ENCODE peak calls at places on chromosome 17, in seven cellular contexts. One of them, this sample, is unnamed.

GRCh38 chr17:31067699-31068184 is 27.0 kb upstream of the NF1 start:
- DNase-seq in H9: no peak
- DNase-seq in fibroblast of the aortic adventitia: peak; percentile 90
- DNase-seq in MM.1S: no peak
- DNase-seq in psoas muscle: no peak
- DNase-seq in left ventricle myocardium inferior: no peak
- DNase-seq in progenitor cell of endocrine pancreas: no peak
- DNase-seq in this sample: no peak

GRCh38 chr17:72747416-72747815 is 345.1 kb downstream of the SLC39A11 start:
- DNase-seq in left ventricle myocardium inferior: no peak
- DNase-seq in H9: no peak
- DNase-seq in fibroblast of the aortic adventitia: no peak
- DNase-seq in progenitor cell of endocrine pancreas: no peak
- DNase-seq in psoas muscle: no peak
- DNase-seq in MM.1S: no peak
- DNase-seq in this sample: no peak

GRCh38 chr17:57544381-57544780 is 200.7 kb downstream of the CCDC182 start:
- DNase-seq in progenitor cell of endocrine pancreas: no peak
- DNase-seq in H9: no peak
- DNase-seq in fibroblast of the aortic adventitia: no peak
- DNase-seq in left ventricle myocardium inferior: no peak
- DNase-seq in psoas muscle: no peak
- DNase-seq in MM.1S: no peak
- DNase-seq in this sample: no peak

GRCh38 chr17:49029841-49030240 is 32.7 kb downstream of the IGF2BP1 start:
- DNase-seq in MM.1S: no peak
- DNase-seq in progenitor cell of endocrine pancreas: no peak
- DNase-seq in left ventricle myocardium inferior: no peak
- DNase-seq in fibroblast of the aortic adventitia: peak; percentile 28
- DNase-seq in psoas muscle: no peak
- DNase-seq in H9: no peak
- DNase-seq in this sample: no peak

GRCh38 chr17:38896373-38896954 is 26.6 kb downstream of the LASP1 start:
- DNase-seq in left ventricle myocardium inferior: no peak
- DNase-seq in psoas muscle: no peak
- DNase-seq in MM.1S: no peak
- DNase-seq in progenitor cell of endocrine pancreas: no peak
- DNase-seq in fibroblast of the aortic adventitia: no peak
- DNase-seq in H9: peak; percentile 67
- DNase-seq in this sample: no peak

GRCh38 chr17:71057448-71057847 is 888.1 kb downstream of the KCNJ2 start:
- DNase-seq in progenitor cell of endocrine pancreas: no peak
- DNase-seq in H9: no peak
- DNase-seq in left ventricle myocardium inferior: no peak
- DNase-seq in MM.1S: no peak
- DNase-seq in psoas muscle: no peak
- DNase-seq in fibroblast of the aortic adventitia: no peak
- DNase-seq in this sample: no peak

GRCh38 chr17:32102697-32103096 is 39.6 kb upstream of the RHOT1 start:
- DNase-seq in fibroblast of the aortic adventitia: peak; percentile 42
- DNase-seq in H9: no peak
- DNase-seq in MM.1S: no peak
- DNase-seq in progenitor cell of endocrine pancreas: no peak
- DNase-seq in left ventricle myocardium inferior: no peak
- DNase-seq in psoas muscle: no peak
- DNase-seq in this sample: no peak

GRCh38 chr17:21034350-21035235 is 8.2 kb downstream of the USP22 start:
- DNase-seq in H9: no peak
- DNase-seq in left ventricle myocardium inferior: no peak
- DNase-seq in MM.1S: peak; percentile 85
- DNase-seq in psoas muscle: peak; percentile 87
- DNase-seq in progenitor cell of endocrine pancreas: no peak
- DNase-seq in fibroblast of the aortic adventitia: peak; percentile 47
- DNase-seq in this sample: no peak

GRCh38 chr17:15247891-15248529 is 17.1 kb downstream of the PMP22 start:
- DNase-seq in H9: peak; percentile 55
- DNase-seq in psoas muscle: no peak
- DNase-seq in left ventricle myocardium inferior: no peak
- DNase-seq in progenitor cell of endocrine pancreas: no peak
- DNase-seq in MM.1S: no peak
- DNase-seq in fibroblast of the aortic adventitia: no peak
- DNase-seq in this sample: no peak

GRCh38 chr17:66233023-66233753 is 4.0 kb upstream of the APOH start:
- DNase-seq in fibroblast of the aortic adventitia: no peak
- DNase-seq in MM.1S: no peak
- DNase-seq in progenitor cell of endocrine pancreas: no peak
- DNase-seq in psoas muscle: no peak
- DNase-seq in left ventricle myocardium inferior: no peak
- DNase-seq in H9: no peak
- DNase-seq in this sample: no peak

GRCh38 chr17:51500454-51500853 is 240.1 kb downstream of the UTP18 start:
- DNase-seq in fibroblast of the aortic adventitia: no peak
- DNase-seq in psoas muscle: no peak
- DNase-seq in progenitor cell of endocrine pancreas: no peak
- DNase-seq in H9: no peak
- DNase-seq in left ventricle myocardium inferior: no peak
- DNase-seq in MM.1S: no peak
- DNase-seq in this sample: no peak

GRCh38 chr17:73429440-73430164 is 117.8 kb upstream of the CDC42EP4 start:
- DNase-seq in psoas muscle: peak; percentile 92
- DNase-seq in progenitor cell of endocrine pancreas: peak; percentile 88
- DNase-seq in MM.1S: peak; percentile 75
- DNase-seq in fibroblast of the aortic adventitia: peak; percentile 71
- DNase-seq in H9: peak; percentile 91
- DNase-seq in left ventricle myocardium inferior: peak; percentile 85
- DNase-seq in this sample: peak; percentile 89

GRCh38 chr17:41959336-41960095 is 7.1 kb upstream of the CNP start:
- DNase-seq in left ventricle myocardium inferior: no peak
- DNase-seq in MM.1S: peak; percentile 57
- DNase-seq in fibroblast of the aortic adventitia: peak; percentile 73
- DNase-seq in psoas muscle: no peak
- DNase-seq in H9: peak; percentile 91
- DNase-seq in progenitor cell of endocrine pancreas: no peak
- DNase-seq in this sample: no peak

GRCh38 chr17:36128411-36128978 is 24.9 kb downstream of the CCL4 start:
- DNase-seq in left ventricle myocardium inferior: no peak
- DNase-seq in psoas muscle: no peak
- DNase-seq in fibroblast of the aortic adventitia: no peak
- DNase-seq in MM.1S: no peak
- DNase-seq in progenitor cell of endocrine pancreas: no peak
- DNase-seq in H9: no peak
- DNase-seq in this sample: no peak

GRCh38 chr17:40432864-40433528 is 10.3 kb upstream of the IGFBP4 start:
- DNase-seq in fibroblast of the aortic adventitia: peak; percentile 83
- DNase-seq in psoas muscle: no peak
- DNase-seq in left ventricle myocardium inferior: peak; percentile 38
- DNase-seq in MM.1S: no peak
- DNase-seq in H9: peak; percentile 30
- DNase-seq in progenitor cell of endocrine pancreas: no peak
- DNase-seq in this sample: no peak

GRCh38 chr17:8793649-8794048 is 5.5 kb downstream of the MFSD6L start:
- DNase-seq in progenitor cell of endocrine pancreas: no peak
- DNase-seq in fibroblast of the aortic adventitia: no peak
- DNase-seq in psoas muscle: no peak
- DNase-seq in H9: no peak
- DNase-seq in MM.1S: no peak
- DNase-seq in left ventricle myocardium inferior: no peak
- DNase-seq in this sample: no peak

GRCh38 chr17:8791910-8792270 is 7.3 kb downstream of the MFSD6L start:
- DNase-seq in H9: peak; percentile 20
- DNase-seq in fibroblast of the aortic adventitia: peak; percentile 67
- DNase-seq in MM.1S: no peak
- DNase-seq in psoas muscle: no peak
- DNase-seq in progenitor cell of endocrine pancreas: no peak
- DNase-seq in left ventricle myocardium inferior: no peak
- DNase-seq in this sample: no peak

GRCh38 chr17:8792646-8793045 is 6.5 kb downstream of the MFSD6L start:
- DNase-seq in MM.1S: no peak
- DNase-seq in psoas muscle: no peak
- DNase-seq in fibroblast of the aortic adventitia: no peak
- DNase-seq in progenitor cell of endocrine pancreas: no peak
- DNase-seq in left ventricle myocardium inferior: no peak
- DNase-seq in H9: peak; percentile 5
- DNase-seq in this sample: no peak

GRCh38 chr17:8789743-8790142 is 9.4 kb downstream of the MFSD6L start:
- DNase-seq in progenitor cell of endocrine pancreas: no peak
- DNase-seq in fibroblast of the aortic adventitia: no peak
- DNase-seq in H9: peak; percentile 42
- DNase-seq in psoas muscle: no peak
- DNase-seq in MM.1S: no peak
- DNase-seq in left ventricle myocardium inferior: no peak
- DNase-seq in this sample: no peak

DNA sequence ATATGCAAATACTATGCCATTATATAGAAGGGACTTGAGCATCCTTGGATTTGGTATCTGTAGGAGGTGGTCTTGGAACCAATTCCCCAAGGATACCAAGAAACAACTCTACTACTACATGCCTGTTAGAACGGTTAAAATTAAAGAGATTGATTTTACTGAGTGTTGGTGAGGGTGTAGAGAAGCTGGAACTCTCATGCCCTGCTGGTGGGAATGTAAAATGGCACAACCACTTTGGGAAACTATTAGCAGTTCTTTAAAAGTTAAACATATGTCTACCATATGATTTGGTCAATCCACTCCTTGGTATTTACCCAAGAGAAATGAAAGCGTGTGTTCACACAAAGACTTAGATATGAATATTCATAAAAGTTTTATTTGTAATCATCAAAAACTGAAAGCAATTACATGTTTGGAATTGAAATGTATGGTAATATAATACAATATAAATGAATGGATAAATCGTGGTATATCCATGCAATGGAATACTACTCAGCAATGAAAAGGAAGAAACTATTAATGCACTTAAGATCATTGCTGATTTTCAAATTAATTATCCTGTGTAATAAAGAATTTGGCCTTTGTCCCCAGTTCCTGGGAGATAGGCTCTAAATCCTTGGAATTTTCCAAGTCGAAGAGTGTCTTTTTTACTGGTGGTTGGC is 7.8 kb downstream of the MFSD6L start:
- DNase-seq in left ventricle myocardium inferior: no peak
- DNase-seq in progenitor cell of endocrine pancreas: no peak
- DNase-seq in psoas muscle: no peak
- DNase-seq in fibroblast of the aortic adventitia: no peak
- DNase-seq in MM.1S: no peak
- DNase-seq in H9: peak; percentile 8
- DNase-seq in this sample: no peak
- TF ChIP-seq CTCF in left ventricle myocardium inferior: no peak
- TF ChIP-seq CTCF in progenitor cell of endocrine pancreas: peak; percentile 51
- TF ChIP-seq CTCF in psoas muscle: no peak
- TF ChIP-seq CTCF in fibroblast of the aortic adventitia: peak; percentile 14
- TF ChIP-seq CTCF in MM.1S: peak; percentile 9
- TF ChIP-seq CTCF in H9: peak; percentile 64
- TF ChIP-seq CTCF in this sample: no peak

DNA sequence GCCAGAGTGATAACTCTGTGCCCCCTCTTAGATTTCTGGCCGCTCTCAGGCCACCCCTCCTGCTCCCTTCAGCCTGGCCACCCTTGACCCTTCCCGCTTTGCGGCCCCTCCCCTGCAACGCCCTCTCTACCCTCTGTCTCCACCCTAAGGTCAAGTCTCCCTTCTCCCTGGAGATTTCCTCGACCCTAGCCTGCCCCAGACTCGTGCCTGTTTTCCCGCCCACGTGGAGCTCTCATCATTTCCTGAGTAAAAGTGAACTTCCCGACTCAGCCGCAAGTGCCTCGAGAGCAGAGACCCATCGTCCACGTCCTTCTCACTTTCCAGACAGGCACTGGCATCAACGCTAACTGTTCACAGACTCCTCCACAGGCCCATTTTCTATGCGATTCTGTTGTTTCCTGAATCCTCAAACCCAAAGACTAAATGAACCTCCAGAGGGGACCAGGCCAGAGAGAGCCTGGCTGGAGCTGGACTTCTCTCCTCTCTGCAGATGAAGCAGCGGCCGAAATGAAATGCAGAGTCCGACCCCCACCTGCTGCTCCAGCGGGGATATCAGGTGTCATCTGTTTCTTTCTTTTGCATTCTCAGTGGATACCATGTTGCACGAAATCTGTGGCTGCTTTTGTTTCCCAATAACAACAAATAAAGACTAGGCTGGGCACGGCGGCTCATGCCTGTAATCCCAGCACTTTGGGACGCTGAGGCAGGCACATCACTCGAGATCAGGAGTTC is 52.5 kb downstream of the RTN4RL1 start:
- DNase-seq in fibroblast of the aortic adventitia: no peak
- DNase-seq in psoas muscle: no peak
- DNase-seq in H9: no peak
- DNase-seq in MM.1S: no peak
- DNase-seq in progenitor cell of endocrine pancreas: no peak
- DNase-seq in left ventricle myocardium inferior: peak; percentile 27
- DNase-seq in this sample: no peak
- TF ChIP-seq CTCF in fibroblast of the aortic adventitia: no peak
- TF ChIP-seq CTCF in psoas muscle: no peak
- TF ChIP-seq CTCF in H9: no peak
- TF ChIP-seq CTCF in MM.1S: no peak
- TF ChIP-seq CTCF in progenitor cell of endocrine pancreas: no peak
- TF ChIP-seq CTCF in left ventricle myocardium inferior: no peak
- TF ChIP-seq CTCF in this sample: no peak

GRCh38 chr17:45648642-45649041 is 135.5 kb upstream of the CRHR1 start:
- DNase-seq in left ventricle myocardium inferior: no peak
- DNase-seq in fibroblast of the aortic adventitia: no peak
- DNase-seq in H9: peak; percentile 82
- DNase-seq in progenitor cell of endocrine pancreas: no peak
- DNase-seq in psoas muscle: no peak
- DNase-seq in MM.1S: no peak
- DNase-seq in this sample: no peak
- TF ChIP-seq CTCF in left ventricle myocardium inferior: no peak
- TF ChIP-seq CTCF in fibroblast of the aortic adventitia: no peak
- TF ChIP-seq CTCF in H9: peak; percentile 83
- TF ChIP-seq CTCF in progenitor cell of endocrine pancreas: no peak
- TF ChIP-seq CTCF in psoas muscle: no peak
- TF ChIP-seq CTCF in MM.1S: peak; percentile 25
- TF ChIP-seq CTCF in this sample: peak; percentile 34

GRCh38 chr17:76736349-76737081 is 616 bp downstream of the SRSF2 start:
- DNase-seq in H9: peak; percentile 62
- DNase-seq in fibroblast of the aortic adventitia: peak; percentile 63
- DNase-seq in psoas muscle: peak; percentile 91
- DNase-seq in left ventricle myocardium inferior: peak; percentile 84
- DNase-seq in progenitor cell of endocrine pancreas: peak; percentile 68
- DNase-seq in MM.1S: peak; percentile 40
- DNase-seq in this sample: peak; percentile 66
- TF ChIP-seq CTCF in H9: peak; percentile 23
- TF ChIP-seq CTCF in fibroblast of the aortic adventitia: peak; percentile 41
- TF ChIP-seq CTCF in psoas muscle: no peak
- TF ChIP-seq CTCF in left ventricle myocardium inferior: peak; percentile 46
- TF ChIP-seq CTCF in progenitor cell of endocrine pancreas: peak; percentile 35
- TF ChIP-seq CTCF in MM.1S: no peak
- TF ChIP-seq CTCF in this sample: peak; percentile 17